ENCODE peak calls at places on chromosomes 3 and 15, in five cellular contexts. H is A549, S is SK-N-SH, W is GM12878, C is K562. I is an unnamed sample.
A peak's percentile ranks its signal among the peaks of the same experiment; 100 is the strongest.

GRCh38 chr3:23600178-23600577 is 205.6 kb upstream of the UBE2E1 start:
- DNase-seq in H (peak; percentile 52), C (no peak), W (no peak), S (no peak), I (peak; percentile 96)

GRCh38 chr3:25856902-25857518 is 67.1 kb downstream of the OXSM start:
- DNase-seq in W (no peak), S (peak; percentile 59), H (peak; percentile 48), C (peak; percentile 51), I (peak; percentile 67)

GRCh38 chr15:48678851-48679250 is 33.3 kb upstream of the FBN1 start:
- DNase-seq in H (no peak), S (no peak), C (no peak), W (no peak), I (no peak)

GRCh38 chr15:66815322-66815721 is 113.3 kb downstream of the SMAD6 start:
- DNase-seq in H (no peak), S (no peak), C (no peak), W (no peak), I (peak; percentile 94)

GRCh38 chr3:179037361-179037760 is 34.2 kb downstream of the ZMAT3 start:
- DNase-seq in C (no peak), H (no peak), S (no peak), W (no peak), I (peak; percentile 70)

GRCh38 chr3:105791134-105791533 is 77.7 kb downstream of the CBLB start:
- DNase-seq in S (no peak), C (no peak), W (no peak), H (no peak), I (peak; percentile 68)

GRCh38 chr3:60935709-60936108 is 315.5 kb downstream of the FHIT start:
- DNase-seq in H (no peak), S (no peak), W (no peak), C (no peak), I (peak; percentile 66)

GRCh38 chr3:45092132-45093031 is 53.8 kb downstream of the CDCP1 start:
- DNase-seq in H (peak; percentile 72), W (no peak), S (no peak), C (peak; percentile 95), I (peak; percentile 76)

GRCh38 chr3:44509393-44509921 is 32.0 kb upstream of the ZNF445 start:
- DNase-seq in W (no peak), S (peak; percentile 30), H (no peak), C (peak; percentile 66), I (no peak)

GRCh38 chr3:127036209-127037020 is 53.5 kb downstream of the PLXNA1 start:
- DNase-seq in C (peak; percentile 28), S (no peak), W (no peak), H (no peak), I (no peak)

GRCh38 chr3:189144645-189145044 is 27.1 kb upstream of the TPRG1 start:
- DNase-seq in S (peak; percentile 28), C (no peak), H (peak; percentile 47), W (no peak), I (peak; percentile 23)

GRCh38 chr15:88878720-88879184 is 16.6 kb downstream of the HAPLN3 start:
- DNase-seq in C (peak; percentile 74), H (peak; percentile 68), S (peak; percentile 85), W (no peak), I (peak; percentile 35)

GRCh38 chr15:101244039-101244781 is 7.6 kb downstream of the CHSY1 start:
- DNase-seq in W (no peak), S (no peak), C (no peak), H (no peak), I (peak; percentile 60)

GRCh38 chr15:26097216-26097615 is 234.1 kb upstream of the ATP10A start:
- DNase-seq in C (no peak), W (no peak), H (no peak), S (no peak), I (no peak)

GRCh38 chr15:91586542-91586941 is 267.0 kb upstream of the SLCO3A1 start:
- DNase-seq in C (no peak), H (no peak), W (no peak), S (no peak), I (no peak)

GRCh38 chr3:188239577-188239976 is 85.6 kb downstream of the LPP start:
- DNase-seq in H (no peak), C (no peak), W (no peak), S (no peak), I (no peak)

GRCh38 chr3:94234177-94234788 is 171.4 kb downstream of the NSUN3 start:
- DNase-seq in H (peak; percentile 60), S (peak; percentile 31), W (no peak), C (peak; percentile 30), I (peak; percentile 44)

GRCh38 chr3:186759231-186759930 is 24.0 kb upstream of the EIF4A2 start:
- DNase-seq in W (no peak), S (no peak), C (peak; percentile 36), H (no peak), I (no peak)

GRCh38 chr3:196194542-196194915 is 16.7 kb downstream of the ZDHHC19 start:
- DNase-seq in W (no peak), H (no peak), S (no peak), C (peak; percentile 36), I (no peak)

GRCh38 chr3:119635719-119636118 is 24.7 kb downstream of the POPDC2 start:
- DNase-seq in H (no peak), S (no peak), C (peak; percentile 8), W (no peak), I (no peak)

GRCh38 chr3:5116568-5116967 is 5.5 kb upstream of the ARL8B start:
- DNase-seq in W (no peak), H (no peak), C (no peak), S (no peak), I (no peak)

GRCh38 chr15:27665002-27665401 is 434.1 kb downstream of the OCA2 start:
- DNase-seq in W (no peak), C (no peak), S (no peak), H (no peak), I (no peak)

GRCh38 chr3:14231998-14232501 is 53.4 kb downstream of the LSM3 start:
- DNase-seq in W (no peak), S (no peak), C (no peak), H (no peak), I (peak; percentile 87)

GRCh38 chr15:58903232-58903631 is 30.2 kb downstream of the SLTM start:
- DNase-seq in C (no peak), H (no peak), S (no peak), W (no peak), I (peak; percentile 13)

GRCh38 chr3:189001559-189001958 is 170.2 kb upstream of the TPRG1 start:
- DNase-seq in H (peak; percentile 44), W (no peak), C (no peak), S (no peak), I (peak; percentile 93)

DNA sequence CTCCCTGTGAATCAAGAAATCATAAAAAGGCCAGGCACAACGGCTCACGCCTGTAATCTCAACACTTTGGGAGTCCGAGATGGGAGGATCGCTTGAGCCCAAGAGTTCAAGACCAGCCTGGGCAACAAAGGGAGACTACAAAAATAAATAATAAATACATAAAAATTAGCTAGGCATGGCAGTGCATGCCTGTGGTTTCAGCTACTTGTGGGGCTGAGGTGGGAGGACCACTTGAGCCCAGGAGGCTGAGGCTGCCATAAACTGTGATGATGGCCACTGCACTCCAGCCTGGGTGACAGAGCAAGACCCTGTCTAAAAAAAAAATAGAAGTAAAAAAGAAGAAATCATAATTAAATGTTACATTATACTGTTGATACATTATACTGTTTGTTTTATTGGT is 28.0 kb upstream of the DCUN1D1 start:
- DNase-seq in C (no peak), S (no peak), W (no peak), H (no peak), I (no peak)
- TF ChIP-seq RCOR1 in C (no peak), S (no peak), W (no peak), H (no peak), I (no peak)

DNA sequence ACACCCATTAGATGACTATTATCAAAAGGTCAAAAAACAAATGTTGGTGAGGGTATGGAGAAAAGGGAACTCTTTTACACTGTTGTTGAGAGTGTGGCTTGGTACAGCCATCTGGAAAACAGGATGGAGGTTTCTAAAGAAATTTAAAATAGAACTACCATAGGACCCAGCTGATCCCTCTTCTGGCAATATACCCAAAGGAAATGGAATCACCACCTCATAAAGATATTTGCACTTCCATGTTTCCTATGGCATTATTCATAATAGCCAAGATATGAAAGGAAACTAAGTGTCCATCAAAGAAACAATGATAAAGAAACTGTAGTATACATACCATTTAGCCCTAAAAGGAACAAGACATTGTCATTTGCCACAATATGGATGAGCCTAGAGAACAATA is 186.3 kb downstream of the SCAPER start:
- DNase-seq in S (no peak), W (no peak), C (no peak), H (no peak), I (no peak)
- TF ChIP-seq RCOR1 in S (no peak), W (no peak), C (no peak), H (no peak), I (no peak)

GRCh38 chr3:168159473-168159872 is 63.7 kb upstream of the GOLIM4 start:
- DNase-seq in H (no peak), C (no peak), S (no peak), W (no peak), I (no peak)

GRCh38 chr3:168157903-168158302 is 62.2 kb upstream of the GOLIM4 start:
- DNase-seq in H (no peak), S (no peak), W (no peak), C (no peak), I (no peak)

GRCh38 chr3:168165390-168166269 is 69.9 kb upstream of the GOLIM4 start:
- DNase-seq in W (peak; percentile 47), H (peak; percentile 66), S (peak; percentile 64), C (peak; percentile 87), I (peak; percentile 76)

GRCh38 chr3:168161696-168162095 is 66.0 kb upstream of the GOLIM4 start:
- DNase-seq in S (no peak), C (no peak), H (no peak), W (no peak), I (no peak)

DNA sequence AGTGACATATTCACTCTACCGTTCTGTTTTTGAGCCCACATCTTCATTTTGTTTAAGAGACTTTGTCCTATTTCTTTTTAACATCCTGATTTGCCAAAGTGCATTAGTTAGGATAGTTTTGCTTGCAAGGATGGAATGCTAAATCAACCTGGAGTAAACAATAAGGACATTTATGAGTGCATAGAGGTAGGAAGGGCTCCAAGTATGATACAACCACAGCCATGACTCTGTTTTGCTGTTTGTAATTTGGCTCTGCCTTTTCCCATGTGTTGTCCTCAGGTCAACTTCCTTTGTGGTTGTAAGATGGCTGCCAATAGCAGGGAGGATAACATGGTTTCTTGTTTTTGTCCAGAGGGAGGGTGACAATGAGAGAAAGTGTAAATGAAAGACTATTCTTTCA is 66.4 kb upstream of the GOLIM4 start:
- DNase-seq in S (no peak), W (no peak), C (no peak), H (no peak), I (peak; percentile 11)
- TF ChIP-seq RCOR1 in S (no peak), W (no peak), C (no peak), H (no peak), I (no peak)

DNA sequence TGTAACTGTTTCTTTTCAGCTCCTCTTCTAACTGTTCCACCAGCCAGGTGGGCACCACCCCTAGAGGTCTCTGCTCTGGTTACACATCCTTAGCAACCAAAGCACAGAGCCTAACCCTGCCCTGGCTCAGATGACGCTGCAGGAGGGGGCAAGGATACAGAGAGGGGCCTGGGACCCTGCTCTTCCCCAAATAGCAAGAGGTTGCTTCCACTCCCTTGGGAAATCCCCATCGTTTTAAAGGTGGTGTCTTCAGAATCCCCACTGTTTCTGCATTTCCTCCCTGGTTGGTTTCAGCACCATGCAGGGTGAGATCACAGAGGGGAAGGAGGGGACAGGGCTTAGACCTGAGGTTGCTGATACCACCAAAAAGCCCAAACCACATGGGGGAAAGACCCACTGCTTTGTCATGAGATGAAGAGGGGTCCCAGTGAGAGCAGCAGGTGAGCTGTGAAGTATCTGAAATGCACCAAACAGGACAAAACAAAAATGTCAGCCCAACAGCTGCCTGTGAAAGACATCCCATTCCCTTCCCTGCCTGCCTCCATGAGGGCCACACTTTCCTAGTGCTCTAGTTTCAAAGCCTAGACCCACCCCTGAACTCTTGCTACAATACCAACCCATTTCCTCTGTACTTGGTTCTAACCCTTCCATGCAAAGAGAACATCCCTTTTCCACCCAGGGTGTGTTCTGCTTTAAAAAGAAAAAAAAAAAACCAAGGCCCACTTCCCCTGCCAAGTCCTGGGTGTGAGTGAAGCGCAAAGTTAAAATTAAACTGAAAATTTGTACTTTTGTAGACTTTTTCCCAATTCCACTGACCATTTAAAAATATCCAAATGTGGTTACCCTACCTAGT is 29.0 kb downstream of the ANP32A start:
- DNase-seq in S (no peak), W (peak; percentile 87), H (no peak), C (no peak), I (no peak)
- TF ChIP-seq RCOR1 in S (no peak), W (no peak), H (no peak), C (no peak), I (no peak)

I was measured in IMR-90.